ENCODE peak calls at places on chromosomes 5 and 9, in ten cellular contexts. E, I, C, D, L, Z, V, M, X and S are unnamed samples.

GRCh38 chr5:7518947-7519560 is 123.1 kb downstream of the ADCY2 start:
- DNase-seq in E (no peak), L (no peak), I (no peak), D (no peak), Z (no peak), X (no peak), C (no peak), V (no peak), M (no peak), S (no peak)

GRCh38 chr5:149274964-149275363 is 3.3 kb downstream of the AFAP1L1 start:
- DNase-seq in V (no peak), C (no peak), D (no peak), M (no peak), I (no peak), X (no peak), Z (peak), E (no peak), L (no peak), S (no peak)

GRCh38 chr5:156865427-156865826 is 15.3 kb downstream of the PPP1R2B start:
- DNase-seq in C (no peak), L (no peak), D (no peak), X (no peak), V (no peak), M (no peak), I (no peak), Z (no peak), E (no peak), S (no peak)

GRCh38 chr5:61371474-61371873 is 39.4 kb downstream of the ZSWIM6 start:
- DNase-seq in D (no peak), I (no peak), L (no peak), E (no peak), C (no peak), M (no peak), X (no peak), Z (no peak), V (no peak), S (no peak)

GRCh38 chr5:36739751-36740221 is 133.4 kb downstream of the SLC1A3 start:
- DNase-seq in D (peak), E (peak), I (peak), V (peak), X (peak), L (peak), M (peak), C (no peak), Z (peak), S (peak)

GRCh38 chr5:102867999-102868662 is 113.0 kb downstream of the PAM start:
- DNase-seq in D (no peak), I (no peak), E (no peak), C (no peak), M (no peak), V (no peak), L (no peak), X (no peak), Z (peak), S (no peak)

GRCh38 chr9:112311497-112311896 is 21.9 kb downstream of the PTBP3 start:
- DNase-seq in X (no peak), Z (no peak), C (no peak), I (no peak), D (no peak), L (no peak), V (no peak), E (no peak), M (no peak), S (no peak)

GRCh38 chr5:75510417-75510835 is 1.0 kb downstream of the CERT1 start:
- DNase-seq in M (no peak), D (peak), I (no peak), Z (no peak), E (no peak), C (no peak), X (no peak), V (no peak), L (peak), S (no peak)

GRCh38 chr5:178198706-178199105 is 5.6 kb upstream of the HNRNPAB start:
- DNase-seq in D (no peak), L (no peak), V (no peak), I (no peak), Z (no peak), E (peak), C (no peak), X (no peak), M (no peak), S (no peak)

GRCh38 chr9:109561137-109561536 is 63.0 kb upstream of the PTPN3 start:
- DNase-seq in L (no peak), V (no peak), C (no peak), I (no peak), D (no peak), Z (no peak), E (no peak), X (no peak), M (no peak), S (no peak)

GRCh38 chr9:109556786-109557185 is 58.7 kb upstream of the PTPN3 start:
- DNase-seq in V (no peak), Z (no peak), C (no peak), D (no peak), M (no peak), X (no peak), L (no peak), I (no peak), E (no peak), S (no peak)

GRCh38 chr9:109557481-109557880 is 59.4 kb upstream of the PTPN3 start:
- DNase-seq in D (no peak), Z (no peak), M (no peak), X (no peak), I (no peak), V (no peak), C (no peak), E (no peak), L (no peak), S (no peak)

GRCh38 chr9:109558718-109559151 is 60.6 kb upstream of the PTPN3 start:
- DNase-seq in X (no peak), V (no peak), Z (no peak), E (no peak), I (no peak), M (peak), L (no peak), C (no peak), D (no peak), S (no peak)

GRCh38 chr9:109560470-109561132 is 62.5 kb upstream of the PTPN3 start:
- DNase-seq in M (no peak), V (no peak), L (no peak), X (no peak), I (no peak), Z (no peak), D (peak), E (no peak), C (no peak), S (no peak)
- TF ChIP-seq CTCF in M (no peak), V (no peak), L (no peak), X (no peak), I (peak), Z (peak), D (peak), E (no peak), C (no peak), S (no peak)

DNA sequence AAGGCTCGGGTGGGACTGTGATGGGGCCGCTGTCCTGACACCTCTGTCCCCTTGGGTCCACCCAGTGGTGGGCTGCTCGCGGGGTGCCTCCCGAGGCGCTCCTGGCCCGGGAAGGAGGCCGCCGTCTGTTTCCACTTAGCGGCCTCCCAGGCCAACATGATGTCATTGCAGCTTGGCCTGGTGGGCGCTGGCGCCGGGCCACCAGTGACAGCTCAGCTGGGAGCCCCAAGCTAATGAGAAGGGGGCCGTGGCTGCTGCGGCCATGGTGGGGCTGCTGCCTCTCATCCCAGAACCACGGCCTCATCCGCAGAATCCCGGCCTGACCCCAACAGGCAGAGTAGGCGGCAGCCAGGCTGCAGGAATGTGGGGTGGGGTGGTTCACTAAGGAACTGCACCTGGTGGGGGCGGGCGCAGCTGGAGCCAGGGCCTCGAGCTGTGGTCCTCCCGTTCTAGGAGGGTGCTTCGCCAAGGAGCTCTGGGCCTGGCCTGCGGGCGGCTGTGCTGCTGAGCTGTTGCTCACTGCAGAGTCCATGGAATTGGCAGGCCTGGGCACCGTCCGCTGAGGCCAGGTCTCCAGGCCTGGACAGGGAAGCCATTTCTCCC is 123.5 kb upstream of the COL5A1 start:
- DNase-seq in C (no peak), V (no peak), X (no peak), D (no peak), Z (no peak), E (no peak), I (no peak), L (no peak), M (no peak), S (no peak)
- TF ChIP-seq CTCF in C (no peak), V (no peak), X (no peak), D (no peak), Z (no peak), E (no peak), I (no peak), L (no peak), M (no peak), S (no peak)

DNA sequence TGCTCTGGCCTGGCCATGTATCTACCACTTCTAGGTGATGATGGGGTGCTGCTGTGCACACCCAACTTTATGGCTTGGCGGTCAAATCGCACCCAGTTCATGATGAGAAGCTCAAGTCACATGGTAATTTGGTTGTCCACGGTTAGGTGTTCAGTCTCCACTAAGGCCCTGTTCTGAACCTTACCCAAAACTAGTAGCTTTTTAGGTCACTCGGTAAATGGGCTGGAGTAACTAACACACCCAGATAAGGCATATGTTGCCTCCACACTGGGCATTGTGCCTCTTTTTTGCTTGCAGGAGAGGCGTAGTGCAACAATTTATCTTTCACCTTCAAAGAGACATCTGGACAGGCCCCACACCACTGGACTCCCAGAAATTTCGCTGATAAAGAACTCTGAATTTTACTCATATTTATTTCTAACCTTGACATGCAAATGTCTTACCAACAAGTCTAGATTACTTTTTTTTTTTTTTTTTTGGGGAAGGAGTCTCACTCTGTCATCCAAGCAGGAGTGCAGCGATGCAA is 16.8 kb upstream of the PTGES start:
- DNase-seq in Z (no peak), L (no peak), E (no peak), X (no peak), M (no peak), D (no peak), V (no peak), C (no peak), I (no peak), S (no peak)
- TF ChIP-seq CTCF in Z (no peak), L (no peak), E (no peak), X (no peak), M (no peak), D (no peak), V (no peak), C (no peak), I (no peak), S (no peak)

GRCh38 chr9:34370970-34371880 is 5.5 kb downstream of the MYORG start:
- DNase-seq in E (no peak), C (no peak), L (no peak), V (no peak), X (peak), M (no peak), D (no peak), Z (no peak), I (no peak), S (no peak)
- TF ChIP-seq CTCF in E (no peak), C (no peak), L (no peak), V (no peak), X (no peak), M (no peak), D (no peak), Z (peak), I (peak), S (no peak)

GRCh38 chr5:114238771-114239313 is 123.0 kb upstream of the KCNN2 start:
- DNase-seq in I (no peak), E (no peak), D (no peak), Z (no peak), C (no peak), L (no peak), V (no peak), X (no peak), M (no peak), S (no peak)
- TF ChIP-seq CTCF in I (no peak), E (no peak), D (no peak), Z (no peak), C (no peak), L (no peak), V (no peak), X (no peak), M (no peak), S (no peak)

GRCh38 chr5:80988419-80988925 is 28.3 kb downstream of the RASGRF2 start:
- DNase-seq in C (no peak), X (no peak), E (no peak), Z (no peak), I (no peak), V (no peak), D (no peak), L (no peak), M (no peak), S (no peak)
- TF ChIP-seq CTCF in C (no peak), X (no peak), E (no peak), Z (no peak), I (no peak), V (no peak), D (no peak), L (no peak), M (no peak), S (no peak)